ENCODE peak calls at places on chromosomes 4 and X, in four cellular contexts. T, D, C and B are unnamed samples.
A peak's percentile ranks its signal among the peaks of the same experiment; 100 is the strongest.

GRCh38 chr4:95540227-95540626 is 8.5 kb downstream of the UNC5C start:
- DNase-seq in C (no peak), T (no peak), D (no peak), B (no peak)

GRCh38 chr4:36332023-36332781 is 50.8 kb downstream of the DTHD1 start:
- DNase-seq in D (no peak), C (peak; percentile 61), T (peak; percentile 17), B (no peak)

GRCh38 chrX:18945488-18945887 is 38.4 kb downstream of the PHKA2 start:
- DNase-seq in T (no peak), D (no peak), C (no peak), B (no peak)

GRCh38 chr4:115851918-115852766 is 738.7 kb upstream of the NDST4 start:
- DNase-seq in D (peak; percentile 53), T (peak; percentile 33), C (peak; percentile 19), B (peak; percentile 6)

GRCh38 chrX:72576161-72576896 is 3.7 kb upstream of the HDAC8 start:
- DNase-seq in C (no peak), T (no peak), D (peak; percentile 1), B (no peak)

GRCh38 chrX:18938710-18939109 is 45.2 kb downstream of the PHKA2 start:
- DNase-seq in T (no peak), C (no peak), D (no peak), B (no peak)

GRCh38 chr4:61545902-61546498 is 345.9 kb downstream of the ADGRL3 start:
- DNase-seq in D (no peak), T (no peak), C (no peak), B (no peak)

GRCh38 chrX:110795645-110796510 is at the start of gene CHRDL1:
- DNase-seq in C (no peak), T (no peak), D (no peak), B (no peak)

GRCh38 chr4:1080961-1081688 is 32.2 kb downstream of the RNF212 start:
- DNase-seq in T (no peak), D (no peak), C (no peak), B (no peak)

GRCh38 chr4:145298885-145299284 is 118.5 kb upstream of the OTUD4 start:
- DNase-seq in C (peak; percentile 26), T (no peak), D (no peak), B (no peak)

GRCh38 chr4:65089666-65090065 is 580.6 kb downstream of the EPHA5 start:
- DNase-seq in C (no peak), T (no peak), D (no peak), B (no peak)

GRCh38 chr4:11469900-11470708 is 41.4 kb upstream of the HS3ST1 start:
- DNase-seq in T (no peak), D (no peak), C (peak; percentile 38), B (no peak)

DNA sequence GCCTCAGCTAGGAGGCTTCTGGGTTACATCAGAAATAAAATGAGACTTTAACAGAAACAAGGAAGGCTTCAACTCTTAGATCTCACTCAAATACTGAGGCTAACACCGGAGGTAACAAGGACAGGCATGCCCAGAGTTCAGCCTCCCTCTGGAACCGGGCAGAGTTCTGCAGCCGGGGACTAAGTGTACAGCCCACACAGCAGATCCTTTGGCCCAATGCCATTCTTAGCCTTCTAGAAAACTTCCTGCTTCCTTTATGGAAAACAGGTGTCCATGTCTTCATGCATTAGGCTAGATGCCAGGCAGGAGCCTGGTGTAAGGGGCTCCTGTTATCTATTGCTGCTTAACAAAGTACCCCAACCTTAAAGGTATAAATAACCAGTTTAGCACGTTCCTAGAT is 369.7 kb downstream of the BCOR start:
- DNase-seq in T (no peak), D (no peak), C (no peak), B (no peak)
- TF ChIP-seq CBX5 in T (no peak), D (no peak), C (no peak), B (no peak)

GRCh38 chrX:41823402-41823801 is 99.4 kb downstream of the GPR82 start:
- DNase-seq in T (no peak), C (no peak), D (peak; percentile 84), B (no peak)
- TF ChIP-seq CBX5 in T (no peak), C (no peak), D (no peak), B (no peak)

DNA sequence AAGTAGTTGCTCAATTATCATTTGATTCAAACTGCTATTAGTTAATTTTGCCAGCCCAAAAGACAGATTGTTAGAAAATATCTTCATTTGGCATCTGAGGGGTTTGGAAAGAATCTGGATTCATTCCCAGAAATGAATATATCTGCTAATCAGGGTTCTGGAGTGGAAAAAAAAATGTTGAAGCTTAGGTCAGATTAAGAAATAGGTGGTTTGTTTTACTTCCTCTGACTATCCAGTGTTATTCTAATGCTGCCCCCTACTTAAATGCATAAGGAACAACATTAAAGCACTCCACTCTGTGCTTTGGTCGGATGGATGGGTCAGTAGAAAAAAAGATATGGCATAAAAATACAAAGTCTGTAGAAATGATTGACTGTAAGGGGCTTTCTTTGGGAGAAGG is 89.0 kb downstream of the LUZP4 start:
- DNase-seq in T (no peak), C (no peak), D (no peak), B (no peak)
- TF ChIP-seq CBX5 in T (no peak), C (no peak), D (no peak), B (no peak)

DNA sequence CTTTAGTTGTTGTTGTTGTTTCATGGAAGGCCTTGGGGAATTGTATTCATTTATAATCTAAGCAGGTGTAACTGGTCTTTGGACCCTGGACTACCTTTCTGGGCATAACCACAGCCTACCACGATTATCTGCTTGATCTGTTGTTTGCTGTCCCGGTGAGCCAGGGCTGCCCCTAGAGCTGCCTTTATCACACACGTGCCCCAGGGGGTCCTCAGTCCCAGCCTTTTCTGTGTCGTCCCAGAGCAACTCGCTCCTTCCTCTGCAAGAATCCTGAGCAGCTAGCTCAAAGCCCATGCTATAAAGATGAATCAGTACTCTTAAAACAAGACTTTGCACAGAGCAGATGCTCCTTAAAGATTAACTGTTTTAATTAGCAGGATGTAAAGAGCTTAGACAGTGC is 273.2 kb downstream of the EVC2 start:
- DNase-seq in C (no peak), T (no peak), D (no peak), B (no peak)
- TF ChIP-seq CBX5 in C (no peak), T (no peak), D (no peak), B (no peak)

GRCh38 chr4:75848891-75849290 is 53.4 kb downstream of the PPEF2 start:
- DNase-seq in C (no peak), D (no peak), T (no peak), B (no peak)
- TF ChIP-seq CBX5 in C (no peak), D (no peak), T (no peak), B (no peak)

GRCh38 chrX:7709845-7710244 is 133.1 kb upstream of the VCX start:
- DNase-seq in T (no peak), D (no peak), C (no peak), B (no peak)

GRCh38 chrX:7711167-7711566 is 131.8 kb upstream of the VCX start:
- DNase-seq in D (no peak), T (no peak), C (no peak), B (no peak)

DNA sequence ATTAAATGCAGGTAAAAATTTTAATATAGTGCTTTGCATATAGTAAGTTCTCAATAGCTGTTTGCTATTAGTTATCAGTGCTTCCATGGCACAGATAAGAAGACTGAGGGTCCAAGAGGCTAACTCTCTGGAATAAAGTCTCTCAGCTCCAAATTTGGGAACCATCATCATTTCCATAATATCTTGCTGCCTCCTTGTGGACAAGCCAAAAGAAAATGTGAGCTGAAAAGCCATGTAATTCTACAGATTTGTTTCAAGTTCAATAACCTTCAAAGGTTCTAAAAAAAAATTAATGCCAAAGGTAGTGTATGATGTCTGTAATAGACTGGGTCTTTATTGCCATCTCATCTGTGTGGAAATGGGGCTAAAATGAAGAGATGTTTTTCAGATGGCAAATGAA is 136.9 kb upstream of the VCX start:
- DNase-seq in D (no peak), T (no peak), C (no peak), B (no peak)
- TF ChIP-seq CBX5 in D (no peak), T (no peak), C (no peak), B (no peak)

GRCh38 chr4:169062861-169063197 is 52.8 kb upstream of the CBR4 start:
- DNase-seq in T (no peak), D (peak; percentile 37), C (no peak), B (no peak)

GRCh38 chr4:169058312-169058711 is 48.3 kb upstream of the CBR4 start:
- DNase-seq in D (no peak), T (no peak), C (no peak), B (no peak)

GRCh38 chr4:169063441-169063840 is 53.4 kb upstream of the CBR4 start:
- DNase-seq in D (no peak), C (no peak), T (no peak), B (no peak)

GRCh38 chr4:169059294-169060201 is 49.5 kb upstream of the CBR4 start:
- DNase-seq in C (no peak), D (no peak), T (no peak), B (no peak)

DNA sequence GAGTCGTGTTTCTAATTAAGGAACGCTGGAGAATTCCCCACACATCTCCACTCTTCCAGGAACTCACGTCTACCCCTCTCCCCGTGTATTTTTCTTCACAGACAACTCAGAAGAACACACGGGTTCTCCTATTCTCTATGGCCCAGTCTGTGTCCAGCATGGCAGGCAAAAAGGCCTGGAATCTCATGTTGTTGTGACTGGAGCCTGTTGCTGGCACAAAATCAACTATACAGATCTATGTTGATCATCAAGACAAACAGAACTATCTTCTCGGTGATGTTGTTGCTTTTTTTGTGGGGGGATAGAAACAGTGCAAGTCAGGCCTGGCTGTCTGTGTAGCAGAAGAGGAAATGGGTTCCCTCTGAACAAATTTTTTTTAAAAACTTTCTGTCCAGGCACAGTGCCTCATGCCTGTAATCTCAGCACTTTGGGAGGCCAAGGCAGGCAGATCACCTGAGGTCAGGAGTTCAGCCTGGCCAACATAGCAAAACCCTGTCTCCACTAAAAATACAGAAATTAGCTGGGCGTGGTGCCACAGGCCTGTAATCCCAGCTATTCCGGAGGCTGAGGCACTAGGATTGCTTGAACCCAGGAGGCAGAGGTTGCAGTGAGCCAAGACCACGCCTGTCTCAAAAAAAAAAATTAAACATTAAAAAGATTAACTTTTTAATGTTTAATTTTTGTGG is 50.5 kb upstream of the CBR4 start:
- DNase-seq in C (no peak), T (no peak), D (no peak), B (no peak)
- TF ChIP-seq CBX5 in C (no peak), T (no peak), D (no peak), B (no peak)

DNA sequence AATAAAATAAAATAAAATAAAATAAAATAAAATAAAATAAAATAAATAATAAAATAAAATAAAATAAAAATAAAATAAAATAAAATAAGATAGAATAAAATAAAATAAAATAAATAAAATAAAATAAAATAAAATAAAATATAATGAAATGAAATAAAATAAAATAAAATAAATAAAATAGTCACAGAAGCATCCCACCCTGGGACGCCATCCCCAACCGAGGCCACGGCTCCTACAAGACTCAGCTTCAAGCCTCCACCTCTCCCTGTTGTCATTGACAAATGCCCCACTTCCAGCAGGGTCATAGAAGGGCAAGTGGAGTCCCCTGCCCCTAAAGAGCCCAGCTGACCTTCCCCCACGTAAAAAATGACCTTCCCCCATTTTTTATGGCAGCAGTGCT is 30.2 kb downstream of the CRLF2 start:
- DNase-seq in T (no peak), C (no peak), D (no peak), B (no peak)
- TF ChIP-seq CBX5 in T (no peak), C (no peak), D (no peak), B (no peak)

GRCh38 chrX:136258951-136259350 is 7.8 kb upstream of the MAP7D3 start:
- DNase-seq in D (no peak), T (no peak), C (no peak), B (no peak)
- TF ChIP-seq CBX5 in D (no peak), T (no peak), C (no peak), B (no peak)